ENCODE peak calls at places on chromosomes 2 and 18, in seven cellular contexts. M, E, O, J, Q, X and Z are unnamed samples.

GRCh38 chr2:23649285-23649684 is 264.3 kb downstream of the KLHL29 start:
- DNase-seq in M (no peak), E (no peak), O (no peak), J (no peak), Q (peak), X (no peak), Z (no peak)

GRCh38 chr2:65479528-65479927 is 47.1 kb upstream of the SPRED2 start:
- DNase-seq in M (no peak), E (no peak), O (no peak), J (no peak), Q (peak), X (no peak), Z (no peak)

GRCh38 chr2:225995788-225996476 is 596.4 kb downstream of the NYAP2 start:
- DNase-seq in M (no peak), E (peak), O (no peak), J (peak), Q (no peak), X (no peak), Z (peak)

GRCh38 chr2:202765435-202765834 is 106.1 kb downstream of the ICA1L start:
- DNase-seq in M (peak), E (no peak), O (peak), J (no peak), Q (no peak), X (no peak), Z (no peak)

GRCh38 chr2:13252615-13253014 is 535.9 kb downstream of the TRIB2 start:
- DNase-seq in M (no peak), E (no peak), O (peak), J (no peak), Q (no peak), X (no peak), Z (no peak)

GRCh38 chr2:219441451-219442205 is 7.0 kb downstream of the SPEG start:
- DNase-seq in M (peak), E (peak), O (peak), J (peak), Q (peak), X (peak), Z (peak)

GRCh38 chr2:197606180-197606579 is 69.2 kb downstream of the RFTN2 start:
- DNase-seq in M (no peak), E (no peak), O (no peak), J (no peak), Q (no peak), X (no peak), Z (no peak)

GRCh38 chr2:6946722-6947121 is 29.5 kb downstream of the RNF144A start:
- DNase-seq in M (no peak), E (peak), O (peak), J (peak), Q (no peak), X (no peak), Z (peak)

GRCh38 chr2:84881581-84882414 is 914 bp upstream of the TRABD2A start:
- DNase-seq in M (peak), E (peak), O (peak), J (peak), Q (peak), X (peak), Z (peak)

GRCh38 chr2:230541934-230542380 is 126.0 kb downstream of the SP100 start:
- DNase-seq in M (no peak), E (peak), O (peak), J (peak), Q (no peak), X (no peak), Z (no peak)

GRCh38 chr2:68980956-68981355 is 6.5 kb downstream of the GKN1 start:
- DNase-seq in M (peak), E (no peak), O (no peak), J (no peak), Q (no peak), X (no peak), Z (no peak)

GRCh38 chr2:102066554-102066953 is 74.8 kb downstream of the IL1R2 start:
- DNase-seq in M (no peak), E (no peak), O (no peak), J (no peak), Q (no peak), X (no peak), Z (no peak)

GRCh38 chr2:102072741-102073140 is 69.8 kb upstream of the IL1R1 start:
- DNase-seq in M (no peak), E (peak), O (no peak), J (peak), Q (no peak), X (no peak), Z (no peak)

GRCh38 chr2:102069311-102069974 is 73.1 kb upstream of the IL1R1 start:
- DNase-seq in M (peak), E (no peak), O (peak), J (no peak), Q (no peak), X (no peak), Z (no peak)

GRCh38 chr2:102073168-102073724 is 69.3 kb upstream of the IL1R1 start:
- DNase-seq in M (no peak), E (no peak), O (no peak), J (no peak), Q (no peak), X (no peak), Z (no peak)

GRCh38 chr2:102070058-102070642 is 72.4 kb upstream of the IL1R1 start:
- DNase-seq in M (peak), E (peak), O (peak), J (peak), Q (no peak), X (peak), Z (peak)
- TF ChIP-seq CTCF in M (no peak), E (no peak), O (peak), J (peak), Q (no peak), X (peak), Z (peak)

GRCh38 chr2:168174761-168175160 is 72.6 kb downstream of the STK39 start:
- DNase-seq in M (no peak), E (no peak), O (no peak), J (no peak), Q (no peak), X (no peak), Z (no peak)
- TF ChIP-seq CTCF in M (no peak), E (no peak), O (no peak), J (no peak), Q (no peak), X (no peak), Z (no peak)

DNA sequence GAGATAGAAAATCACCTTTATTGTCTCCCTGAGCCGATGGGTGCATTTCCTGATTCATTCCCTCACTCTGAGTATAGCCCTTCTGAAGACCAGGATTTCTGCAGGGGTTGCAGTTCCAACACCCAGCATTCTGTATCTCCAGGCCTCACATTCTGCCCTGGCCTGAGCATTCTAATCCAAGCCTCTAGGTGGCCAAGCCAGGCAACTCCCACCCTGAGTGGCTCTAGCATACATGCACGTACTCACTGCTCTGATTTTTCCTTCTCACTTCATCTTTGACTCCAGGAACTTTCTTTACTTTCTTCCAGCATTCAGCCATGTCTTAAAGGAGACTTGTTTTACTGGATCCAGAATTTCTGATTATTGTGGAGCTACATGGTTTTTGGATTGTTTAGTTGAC is 100.7 kb upstream of the STK39 start:
- DNase-seq in M (peak), E (peak), O (no peak), J (peak), Q (peak), X (peak), Z (peak)
- TF ChIP-seq CTCF in M (no peak), E (peak), O (peak), J (peak), Q (peak), X (peak), Z (peak)

DNA sequence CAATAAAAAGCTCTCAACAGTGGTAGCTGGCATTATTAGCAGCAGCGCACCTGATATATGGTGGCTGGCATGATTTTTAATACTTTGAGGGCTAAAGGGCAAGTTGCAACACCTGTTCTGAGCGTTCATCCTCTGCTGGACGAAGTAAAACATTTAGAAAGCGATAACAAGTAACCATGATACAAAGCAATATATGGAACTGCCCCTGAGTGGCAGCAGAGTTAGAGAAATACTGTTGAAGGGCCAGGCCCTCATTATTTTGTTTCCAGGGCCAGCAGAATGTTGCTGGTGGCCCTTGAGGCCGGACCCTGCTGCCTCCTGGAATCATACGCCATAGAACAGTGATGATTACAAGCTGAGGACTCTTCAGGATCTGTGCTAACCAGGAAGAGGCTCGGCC is 47.8 kb downstream of the ARHGEF4 start:
- DNase-seq in M (no peak), E (no peak), O (no peak), J (no peak), Q (no peak), X (no peak), Z (no peak)
- TF ChIP-seq CTCF in M (no peak), E (no peak), O (peak), J (no peak), Q (no peak), X (no peak), Z (no peak)

DNA sequence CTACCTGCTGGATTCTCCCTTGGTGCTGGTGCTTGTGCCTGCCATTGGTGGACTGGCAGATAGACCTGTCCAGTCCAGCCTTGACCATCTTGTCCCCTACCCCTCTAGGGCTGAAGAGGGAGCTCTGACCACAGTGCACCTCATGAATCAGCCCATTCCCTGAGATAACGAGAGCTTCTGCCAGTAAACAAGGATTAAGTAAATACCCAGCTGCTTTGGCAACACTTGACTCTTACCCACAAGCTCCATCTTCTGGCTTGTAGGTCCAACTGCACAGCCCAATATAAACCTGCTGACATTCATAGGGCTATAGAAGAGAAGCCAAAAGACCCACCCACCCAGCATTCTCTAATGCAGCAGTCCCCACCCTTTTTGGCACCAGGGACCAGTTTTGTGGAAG is 186.4 kb downstream of the PIK3C3 start:
- DNase-seq in M (no peak), E (no peak), O (no peak), J (peak), Q (no peak), X (no peak), Z (peak)
- TF ChIP-seq CTCF in M (no peak), E (no peak), O (no peak), J (no peak), Q (peak), X (no peak), Z (peak)

GRCh38 chr2:54725343-54726099 is 2.1 kb downstream of the EML6 start:
- DNase-seq in M (no peak), E (peak), O (no peak), J (no peak), Q (peak), X (no peak), Z (no peak)

GRCh38 chr2:54726940-54727339 is 3.5 kb downstream of the EML6 start:
- DNase-seq in M (peak), E (peak), O (no peak), J (no peak), Q (no peak), X (no peak), Z (no peak)

GRCh38 chr2:54726431-54726830 is 3.0 kb downstream of the EML6 start:
- DNase-seq in M (no peak), E (peak), O (no peak), J (no peak), Q (no peak), X (no peak), Z (no peak)

GRCh38 chr2:54724560-54725342 is 1.3 kb downstream of the EML6 start:
- DNase-seq in M (peak), E (peak), O (no peak), J (no peak), Q (peak), X (peak), Z (no peak)

GRCh38 chr2:54728669-54729120 is 5.2 kb downstream of the EML6 start:
- DNase-seq in M (no peak), E (peak), O (peak), J (peak), Q (no peak), X (no peak), Z (peak)
- TF ChIP-seq CTCF in M (no peak), E (no peak), O (peak), J (no peak), Q (no peak), X (no peak), Z (no peak)

GRCh38 chr18:51563401-51563800 is 365.9 kb upstream of the MEX3C start:
- DNase-seq in M (peak), E (no peak), O (no peak), J (no peak), Q (peak), X (no peak), Z (no peak)

GRCh38 chr18:51559198-51559901 is 361.9 kb upstream of the MEX3C start:
- DNase-seq in M (no peak), E (no peak), O (no peak), J (no peak), Q (no peak), X (no peak), Z (no peak)

GRCh38 chr18:51561821-51562220 is 364.3 kb upstream of the MEX3C start:
- DNase-seq in M (peak), E (no peak), O (no peak), J (no peak), Q (no peak), X (peak), Z (no peak)

GRCh38 chr18:51559902-51560287 is 362.4 kb upstream of the MEX3C start:
- DNase-seq in M (peak), E (no peak), O (no peak), J (no peak), Q (no peak), X (no peak), Z (no peak)
- TF ChIP-seq CTCF in M (no peak), E (no peak), O (peak), J (no peak), Q (peak), X (no peak), Z (no peak)